ENCODE peak calls at places on chromosomes 5 and 9, in ten cellular contexts. One of them, this sample, is unnamed.

GRCh38 chr5:103452666-103453065 is 109.9 kb downstream of the NUDT12 start:
- DNase-seq in uterus: no peak
- DNase-seq in RWPE1: no peak
- DNase-seq in tibial nerve: no peak
- DNase-seq in OCI-LY7: no peak
- DNase-seq in GM06990: no peak
- DNase-seq in lung: no peak
- DNase-seq in fibroblast of lung: no peak
- DNase-seq in esophagus squamous epithelium: no peak
- DNase-seq in Calu3: no peak
- DNase-seq in this sample: no peak

GRCh38 chr5:83636141-83636540 is 84.5 kb downstream of the HAPLN1 start:
- DNase-seq in uterus: no peak
- DNase-seq in RWPE1: no peak
- DNase-seq in tibial nerve: no peak
- DNase-seq in OCI-LY7: no peak
- DNase-seq in GM06990: no peak
- DNase-seq in lung: no peak
- DNase-seq in fibroblast of lung: peak
- DNase-seq in esophagus squamous epithelium: no peak
- DNase-seq in Calu3: no peak
- DNase-seq in this sample: no peak

GRCh38 chr9:12640866-12641636 is 52.1 kb upstream of the TYRP1 start:
- DNase-seq in uterus: no peak
- DNase-seq in RWPE1: no peak
- DNase-seq in tibial nerve: no peak
- DNase-seq in OCI-LY7: no peak
- DNase-seq in GM06990: no peak
- DNase-seq in lung: no peak
- DNase-seq in fibroblast of lung: no peak
- DNase-seq in esophagus squamous epithelium: no peak
- DNase-seq in Calu3: no peak
- DNase-seq in this sample: no peak

GRCh38 chr5:97002983-97003382 is 67.1 kb downstream of the LNPEP start:
- DNase-seq in uterus: no peak
- DNase-seq in RWPE1: no peak
- DNase-seq in tibial nerve: no peak
- DNase-seq in OCI-LY7: no peak
- DNase-seq in GM06990: no peak
- DNase-seq in lung: no peak
- DNase-seq in fibroblast of lung: no peak
- DNase-seq in esophagus squamous epithelium: no peak
- DNase-seq in Calu3: no peak
- DNase-seq in this sample: no peak

GRCh38 chr5:132011561-132012384 is at the start of gene ACSL6:
- DNase-seq in uterus: peak
- DNase-seq in RWPE1: peak
- DNase-seq in tibial nerve: no peak
- DNase-seq in OCI-LY7: no peak
- DNase-seq in GM06990: no peak
- DNase-seq in lung: no peak
- DNase-seq in fibroblast of lung: no peak
- DNase-seq in esophagus squamous epithelium: no peak
- DNase-seq in Calu3: peak
- DNase-seq in this sample: no peak

GRCh38 chr9:134163374-134164196 is 779 bp downstream of the RNU6ATAC start:
- DNase-seq in uterus: peak
- DNase-seq in RWPE1: no peak
- DNase-seq in tibial nerve: peak
- DNase-seq in OCI-LY7: no peak
- DNase-seq in GM06990: peak
- DNase-seq in lung: peak
- DNase-seq in fibroblast of lung: peak
- DNase-seq in esophagus squamous epithelium: no peak
- DNase-seq in Calu3: peak
- DNase-seq in this sample: peak

GRCh38 chr9:134620751-134621557 is 20.6 kb upstream of the COL5A1 start:
- DNase-seq in uterus: peak
- DNase-seq in RWPE1: no peak
- DNase-seq in tibial nerve: peak
- DNase-seq in OCI-LY7: no peak
- DNase-seq in GM06990: no peak
- DNase-seq in lung: no peak
- DNase-seq in fibroblast of lung: no peak
- DNase-seq in esophagus squamous epithelium: no peak
- DNase-seq in Calu3: no peak
- DNase-seq in this sample: no peak

GRCh38 chr5:41955432-41956024 is 30.4 kb downstream of the FBXO4 start:
- DNase-seq in uterus: no peak
- DNase-seq in RWPE1: no peak
- DNase-seq in tibial nerve: no peak
- DNase-seq in OCI-LY7: no peak
- DNase-seq in GM06990: no peak
- DNase-seq in lung: no peak
- DNase-seq in fibroblast of lung: no peak
- DNase-seq in esophagus squamous epithelium: no peak
- DNase-seq in Calu3: no peak
- DNase-seq in this sample: no peak

GRCh38 chr5:146001544-146002185 is 65.3 kb downstream of the SH3RF2 start:
- DNase-seq in uterus: no peak
- DNase-seq in RWPE1: no peak
- DNase-seq in tibial nerve: no peak
- DNase-seq in OCI-LY7: no peak
- DNase-seq in GM06990: no peak
- DNase-seq in lung: no peak
- DNase-seq in fibroblast of lung: no peak
- DNase-seq in esophagus squamous epithelium: no peak
- DNase-seq in Calu3: no peak
- DNase-seq in this sample: no peak

GRCh38 chr5:135230326-135230925 is 168.6 kb downstream of the MACROH2A1 start:
- DNase-seq in uterus: peak
- DNase-seq in RWPE1: no peak
- DNase-seq in tibial nerve: no peak
- DNase-seq in OCI-LY7: no peak
- DNase-seq in GM06990: no peak
- DNase-seq in lung: peak
- DNase-seq in fibroblast of lung: peak
- DNase-seq in esophagus squamous epithelium: no peak
- DNase-seq in Calu3: no peak
- DNase-seq in this sample: no peak

GRCh38 chr5:114360816-114361723 is 800 bp upstream of the KCNN2 start:
- DNase-seq in uterus: peak
- DNase-seq in RWPE1: peak
- DNase-seq in tibial nerve: no peak
- DNase-seq in OCI-LY7: no peak
- DNase-seq in GM06990: peak
- DNase-seq in lung: no peak
- DNase-seq in fibroblast of lung: peak
- DNase-seq in esophagus squamous epithelium: no peak
- DNase-seq in Calu3: peak
- DNase-seq in this sample: peak

GRCh38 chr9:89993678-89994630 is 389.1 kb downstream of the GADD45G start:
- DNase-seq in uterus: no peak
- DNase-seq in RWPE1: no peak
- DNase-seq in tibial nerve: peak
- DNase-seq in OCI-LY7: no peak
- DNase-seq in GM06990: no peak
- DNase-seq in lung: peak
- DNase-seq in fibroblast of lung: no peak
- DNase-seq in esophagus squamous epithelium: no peak
- DNase-seq in Calu3: no peak
- DNase-seq in this sample: no peak

GRCh38 chr5:134500699-134501430 is 24.6 kb upstream of the JADE2 start:
- DNase-seq in uterus: no peak
- DNase-seq in RWPE1: no peak
- DNase-seq in tibial nerve: no peak
- DNase-seq in OCI-LY7: no peak
- DNase-seq in GM06990: no peak
- DNase-seq in lung: no peak
- DNase-seq in fibroblast of lung: no peak
- DNase-seq in esophagus squamous epithelium: no peak
- DNase-seq in Calu3: no peak
- DNase-seq in this sample: no peak

DNA sequence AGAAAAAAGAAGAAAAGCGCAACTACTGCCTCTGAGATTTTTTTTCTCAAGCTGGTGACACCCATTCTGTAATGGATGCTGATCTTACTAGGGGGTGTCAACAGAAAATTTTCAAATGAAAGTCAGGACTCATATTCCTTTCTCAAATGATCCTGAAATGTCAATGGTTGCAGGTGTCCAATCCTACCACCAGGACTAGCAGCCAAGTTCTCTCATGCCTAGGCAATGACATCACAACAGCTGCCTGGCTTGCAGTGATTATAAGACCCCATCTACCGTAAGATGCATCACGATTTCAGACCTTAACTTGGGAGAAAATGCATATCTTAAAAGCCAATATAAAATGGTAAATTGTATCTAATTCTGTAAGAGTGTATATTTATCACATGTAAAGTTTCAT is 104.6 kb downstream of the DENND1A start:
- DNase-seq in uterus: no peak
- DNase-seq in RWPE1: peak
- DNase-seq in tibial nerve: no peak
- DNase-seq in OCI-LY7: no peak
- DNase-seq in GM06990: no peak
- DNase-seq in lung: no peak
- DNase-seq in fibroblast of lung: peak
- DNase-seq in esophagus squamous epithelium: no peak
- DNase-seq in Calu3: no peak
- DNase-seq in this sample: no peak
- TF ChIP-seq CTCF in uterus: no peak
- TF ChIP-seq CTCF in RWPE1: no peak
- TF ChIP-seq CTCF in tibial nerve: no peak
- TF ChIP-seq CTCF in OCI-LY7: no peak
- TF ChIP-seq CTCF in GM06990: no peak
- TF ChIP-seq CTCF in lung: no peak
- TF ChIP-seq CTCF in fibroblast of lung: peak
- TF ChIP-seq CTCF in esophagus squamous epithelium: no peak
- TF ChIP-seq CTCF in Calu3: no peak
- TF ChIP-seq CTCF in this sample: no peak

GRCh38 chr5:3809455-3809854 is 213.8 kb downstream of the IRX1 start:
- DNase-seq in uterus: no peak
- DNase-seq in RWPE1: no peak
- DNase-seq in tibial nerve: no peak
- DNase-seq in OCI-LY7: no peak
- DNase-seq in GM06990: no peak
- DNase-seq in lung: no peak
- DNase-seq in fibroblast of lung: no peak
- DNase-seq in esophagus squamous epithelium: no peak
- DNase-seq in Calu3: no peak
- DNase-seq in this sample: no peak
- TF ChIP-seq CTCF in uterus: no peak
- TF ChIP-seq CTCF in RWPE1: no peak
- TF ChIP-seq CTCF in tibial nerve: no peak
- TF ChIP-seq CTCF in OCI-LY7: no peak
- TF ChIP-seq CTCF in GM06990: no peak
- TF ChIP-seq CTCF in lung: no peak
- TF ChIP-seq CTCF in fibroblast of lung: no peak
- TF ChIP-seq CTCF in esophagus squamous epithelium: no peak
- TF ChIP-seq CTCF in Calu3: no peak
- TF ChIP-seq CTCF in this sample: no peak

GRCh38 chr9:76431601-76432000 is 27.4 kb upstream of the GCNT1 start:
- DNase-seq in uterus: no peak
- DNase-seq in RWPE1: no peak
- DNase-seq in tibial nerve: no peak
- DNase-seq in OCI-LY7: no peak
- DNase-seq in GM06990: no peak
- DNase-seq in lung: no peak
- DNase-seq in fibroblast of lung: no peak
- DNase-seq in esophagus squamous epithelium: no peak
- DNase-seq in Calu3: no peak
- DNase-seq in this sample: no peak

GRCh38 chr9:76433851-76434250 is 25.1 kb upstream of the GCNT1 start:
- DNase-seq in uterus: no peak
- DNase-seq in RWPE1: no peak
- DNase-seq in tibial nerve: no peak
- DNase-seq in OCI-LY7: no peak
- DNase-seq in GM06990: no peak
- DNase-seq in lung: no peak
- DNase-seq in fibroblast of lung: peak
- DNase-seq in esophagus squamous epithelium: no peak
- DNase-seq in Calu3: no peak
- DNase-seq in this sample: no peak

GRCh38 chr9:76438841-76439588 is 20.0 kb upstream of the GCNT1 start:
- DNase-seq in uterus: no peak
- DNase-seq in RWPE1: no peak
- DNase-seq in tibial nerve: no peak
- DNase-seq in OCI-LY7: no peak
- DNase-seq in GM06990: peak
- DNase-seq in lung: no peak
- DNase-seq in fibroblast of lung: no peak
- DNase-seq in esophagus squamous epithelium: no peak
- DNase-seq in Calu3: no peak
- DNase-seq in this sample: peak

DNA sequence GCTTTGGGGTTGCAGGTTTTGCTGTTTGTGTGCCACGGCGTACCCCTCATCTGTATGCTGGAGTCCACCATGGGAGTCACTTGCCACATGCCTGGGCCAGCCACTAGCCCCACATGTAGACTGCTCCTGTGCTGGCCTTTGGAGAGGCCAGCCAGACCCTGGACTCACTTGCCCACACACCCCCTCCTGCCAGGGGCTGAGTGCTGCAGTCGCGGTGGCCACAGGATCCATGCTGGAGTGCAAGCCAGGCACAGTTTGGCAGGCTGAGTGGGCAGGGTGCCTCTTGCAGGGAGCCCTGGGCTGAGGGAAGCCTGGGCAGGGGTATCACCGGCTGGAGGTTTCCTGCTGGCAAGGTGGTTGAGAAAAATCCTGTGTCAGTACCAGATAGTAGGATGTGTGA is 25.6 kb upstream of the GCNT1 start:
- DNase-seq in uterus: no peak
- DNase-seq in RWPE1: no peak
- DNase-seq in tibial nerve: no peak
- DNase-seq in OCI-LY7: no peak
- DNase-seq in GM06990: peak
- DNase-seq in lung: no peak
- DNase-seq in fibroblast of lung: no peak
- DNase-seq in esophagus squamous epithelium: no peak
- DNase-seq in Calu3: no peak
- DNase-seq in this sample: no peak
- TF ChIP-seq CTCF in uterus: no peak
- TF ChIP-seq CTCF in RWPE1: no peak
- TF ChIP-seq CTCF in tibial nerve: no peak
- TF ChIP-seq CTCF in OCI-LY7: no peak
- TF ChIP-seq CTCF in GM06990: no peak
- TF ChIP-seq CTCF in lung: no peak
- TF ChIP-seq CTCF in fibroblast of lung: no peak
- TF ChIP-seq CTCF in esophagus squamous epithelium: no peak
- TF ChIP-seq CTCF in Calu3: no peak
- TF ChIP-seq CTCF in this sample: no peak

DNA sequence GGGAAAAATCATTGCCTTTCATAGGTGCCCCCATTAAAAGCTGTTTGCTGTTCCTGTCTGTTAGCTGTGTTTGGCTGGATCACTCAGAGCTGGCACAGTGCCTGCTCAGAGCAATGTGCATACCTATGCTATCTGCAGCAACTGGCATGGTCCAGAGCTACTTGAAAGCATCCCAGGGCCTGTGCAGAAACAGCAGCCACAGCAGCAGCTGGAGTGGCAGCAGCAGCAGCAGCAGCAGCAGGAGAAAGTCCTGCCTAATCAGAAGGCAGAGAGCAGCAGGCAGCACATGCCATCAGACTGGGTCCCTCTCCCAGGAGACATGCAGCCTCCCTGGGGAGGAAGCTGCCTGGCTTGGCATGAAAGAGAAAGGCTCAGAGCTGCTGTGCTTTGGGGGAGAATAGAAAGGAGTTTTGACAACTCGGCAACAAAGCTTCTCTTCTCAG is 243.8 kb upstream of the WWC1 start:
- DNase-seq in uterus: no peak
- DNase-seq in RWPE1: no peak
- DNase-seq in tibial nerve: no peak
- DNase-seq in OCI-LY7: no peak
- DNase-seq in GM06990: no peak
- DNase-seq in lung: no peak
- DNase-seq in fibroblast of lung: no peak
- DNase-seq in esophagus squamous epithelium: no peak
- DNase-seq in Calu3: no peak
- DNase-seq in this sample: no peak
- TF ChIP-seq CTCF in uterus: no peak
- TF ChIP-seq CTCF in RWPE1: peak
- TF ChIP-seq CTCF in tibial nerve: no peak
- TF ChIP-seq CTCF in OCI-LY7: peak
- TF ChIP-seq CTCF in GM06990: no peak
- TF ChIP-seq CTCF in lung: no peak
- TF ChIP-seq CTCF in fibroblast of lung: no peak
- TF ChIP-seq CTCF in esophagus squamous epithelium: no peak
- TF ChIP-seq CTCF in Calu3: no peak
- TF ChIP-seq CTCF in this sample: no peak